ENCODE peak calls at places on chromosomes 1 and 21, in seven cellular contexts. X, Z, O, T, K, J and H are unnamed samples.

GRCh38 chr1:197776348-197777082 is 1.2 kb upstream of the DENND1B start:
- DNase-seq in X (peak; percentile 16), Z (no peak), O (no peak), T (peak; percentile 51), K (no peak), J (peak; percentile 44), H (no peak)

GRCh38 chr1:78437941-78438340 is 52.8 kb upstream of the PTGFR start:
- DNase-seq in X (no peak), Z (no peak), O (no peak), T (no peak), K (no peak), J (no peak), H (no peak)

GRCh38 chr1:212727386-212728181 is 27.9 kb upstream of the BATF3 start:
- DNase-seq in X (no peak), Z (no peak), O (no peak), T (no peak), K (no peak), J (peak; percentile 32), H (no peak)

GRCh38 chr1:246801241-246802020 is 77.2 kb downstream of the SCCPDH start:
- DNase-seq in X (no peak), Z (no peak), O (no peak), T (no peak), K (no peak), J (no peak), H (no peak)

GRCh38 chr1:107048255-107048654 is 8.2 kb upstream of the PRMT6 start:
- DNase-seq in X (no peak), Z (no peak), O (no peak), T (no peak), K (no peak), J (no peak), H (no peak)

GRCh38 chr1:8077120-8077573 is 51.0 kb upstream of the ERRFI1 start:
- DNase-seq in X (no peak), Z (peak; percentile 69), O (peak; percentile 33), T (no peak), K (no peak), J (no peak), H (no peak)

GRCh38 chr1:116875391-116875790 is 34.3 kb upstream of the PTGFRN start:
- DNase-seq in X (no peak), Z (no peak), O (no peak), T (no peak), K (no peak), J (no peak), H (no peak)

GRCh38 chr21:45543710-45544448 is 1.6 kb upstream of the SLC19A1 start:
- DNase-seq in X (no peak), Z (no peak), O (no peak), T (peak; percentile 44), K (no peak), J (no peak), H (peak; percentile 14)

GRCh38 chr21:45586289-45586858 is 44.1 kb upstream of the SLC19A1 start:
- DNase-seq in X (no peak), Z (no peak), O (no peak), T (no peak), K (no peak), J (no peak), H (no peak)

GRCh38 chr1:201763439-201764140 is 65.4 kb upstream of the IPO9 start:
- DNase-seq in X (no peak), Z (no peak), O (no peak), T (no peak), K (no peak), J (no peak), H (no peak)

GRCh38 chr1:109989656-109990653 is 5.4 kb downstream of the AHCYL1 start:
- DNase-seq in X (no peak), Z (no peak), O (no peak), T (no peak), K (no peak), J (no peak), H (no peak)

GRCh38 chr1:92949937-92950817 is 11.1 kb downstream of the DIPK1A start:
- DNase-seq in X (no peak), Z (no peak), O (no peak), T (no peak), K (no peak), J (no peak), H (no peak)

GRCh38 chr1:195082183-195082582 is 1526.1 kb downstream of the KCNT2 start:
- DNase-seq in X (no peak), Z (no peak), O (no peak), T (no peak), K (no peak), J (no peak), H (no peak)

GRCh38 chr1:54409156-54410142 is 3.3 kb upstream of the SSBP3 start:
- DNase-seq in X (peak; percentile 48), Z (no peak), O (no peak), T (peak; percentile 63), K (no peak), J (peak; percentile 73), H (no peak)
- TF ChIP-seq CTCF in X (no peak), Z (no peak), O (no peak), T (no peak), K (no peak), J (no peak), H (no peak)

DNA sequence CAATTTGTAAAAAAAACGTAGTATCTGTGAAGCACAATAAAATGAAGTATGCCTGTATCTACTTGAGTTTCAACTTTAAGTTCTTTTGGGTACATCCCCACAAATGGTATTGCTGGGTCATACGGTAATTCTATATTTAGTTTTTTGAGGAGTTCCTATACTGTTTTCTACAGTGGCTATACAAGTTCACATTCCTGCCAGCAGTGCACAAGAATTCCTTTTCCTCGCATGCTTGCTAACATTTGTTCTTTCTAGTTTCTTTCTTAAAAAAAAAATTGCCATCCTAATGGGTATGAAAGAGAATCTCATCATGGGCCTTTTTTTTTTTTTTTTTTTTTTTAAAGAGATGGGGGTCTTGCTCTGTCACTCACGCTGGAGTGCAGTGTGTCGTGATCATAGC is 41.9 kb downstream of the UCK2 start:
- DNase-seq in X (no peak), Z (no peak), O (no peak), T (no peak), K (no peak), J (no peak), H (no peak)
- TF ChIP-seq CTCF in X (no peak), Z (peak; percentile 4), O (no peak), T (no peak), K (peak; percentile 52), J (no peak), H (no peak)

GRCh38 chr1:44314401-44314800 is 40.7 kb downstream of the ERI3 start:
- DNase-seq in X (no peak), Z (no peak), O (no peak), T (no peak), K (no peak), J (no peak), H (no peak)
- TF ChIP-seq CTCF in X (no peak), Z (peak; percentile 20), O (no peak), T (no peak), K (peak; percentile 27), J (no peak), H (no peak)

GRCh38 chr1:45329445-45329844 is 2.8 kb downstream of the HPDL start:
- DNase-seq in X (no peak), Z (no peak), O (no peak), T (no peak), K (no peak), J (no peak), H (no peak)
- TF ChIP-seq CTCF in X (no peak), Z (no peak), O (no peak), T (no peak), K (no peak), J (no peak), H (no peak)

GRCh38 chr1:207981976-207982375 is 71.1 kb upstream of the CD34 start:
- DNase-seq in X (no peak), Z (no peak), O (no peak), T (no peak), K (no peak), J (peak; percentile 22), H (peak; percentile 52)
- TF ChIP-seq CTCF in X (peak; percentile 28), Z (peak; percentile 65), O (no peak), T (peak; percentile 54), K (peak; percentile 54), J (peak; percentile 25), H (peak; percentile 70)

DNA sequence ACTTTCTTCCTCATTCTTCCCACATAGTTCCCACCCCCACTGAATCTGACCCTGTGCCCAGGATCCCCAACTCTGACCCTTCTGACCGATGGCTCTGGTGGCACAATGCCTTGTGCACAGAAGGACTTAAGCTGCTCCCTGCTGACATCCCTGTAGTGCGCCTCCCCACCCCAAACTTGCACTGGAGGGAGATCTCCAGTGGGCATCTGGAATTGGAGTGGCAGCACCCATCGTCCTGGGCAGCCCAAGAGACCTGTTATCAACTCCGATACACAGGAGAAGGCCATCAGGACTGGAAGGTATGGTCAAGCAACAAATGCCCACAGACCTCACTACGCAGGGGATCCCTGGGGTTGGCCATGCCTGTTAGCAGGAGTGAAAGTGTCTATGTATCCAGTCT is 9.0 kb downstream of the MPL start:
- DNase-seq in X (no peak), Z (no peak), O (no peak), T (no peak), K (no peak), J (no peak), H (no peak)
- TF ChIP-seq CTCF in X (no peak), Z (no peak), O (no peak), T (no peak), K (no peak), J (no peak), H (no peak)

GRCh38 chr1:145990249-145991097 is 5.9 kb downstream of the TXNIP start:
- DNase-seq in X (no peak), Z (no peak), O (no peak), T (no peak), K (no peak), J (peak; percentile 41), H (no peak)
- TF ChIP-seq CTCF in X (no peak), Z (no peak), O (no peak), T (no peak), K (no peak), J (no peak), H (no peak)

GRCh38 chr1:234544094-234544579 is 65.2 kb upstream of the TARBP1 start:
- DNase-seq in X (no peak), Z (peak; percentile 95), O (peak; percentile 66), T (no peak), K (no peak), J (peak; percentile 74), H (no peak)

GRCh38 chr1:234542211-234542850 is 63.4 kb upstream of the TARBP1 start:
- DNase-seq in X (no peak), Z (no peak), O (peak; percentile 68), T (no peak), K (no peak), J (no peak), H (no peak)

GRCh38 chr1:234545512-234546386 is 64.2 kb downstream of the IRF2BP2 start:
- DNase-seq in X (no peak), Z (no peak), O (peak; percentile 48), T (no peak), K (no peak), J (no peak), H (no peak)

GRCh38 chr1:234541281-234541975 is 62.4 kb upstream of the TARBP1 start:
- DNase-seq in X (no peak), Z (no peak), O (no peak), T (no peak), K (no peak), J (peak; percentile 22), H (no peak)

GRCh38 chr1:234543442-234544093 is 64.6 kb upstream of the TARBP1 start:
- DNase-seq in X (no peak), Z (no peak), O (no peak), T (no peak), K (no peak), J (no peak), H (no peak)
- TF ChIP-seq CTCF in X (no peak), Z (no peak), O (peak; percentile 17), T (no peak), K (peak; percentile 13), J (no peak), H (no peak)